ENCODE peak calls at places on chromosome 11, in seven cellular contexts. A, K, E, Z, Q, B and T are unnamed samples.

GRCh38 chr11:71543866-71544265 is 4.4 kb upstream of the KRTAP5-9 start:
- DNase-seq in A (no peak), K (no peak), E (no peak), Z (no peak), Q (no peak), B (no peak), T (no peak)

GRCh38 chr11:124834526-124835190 is 30.6 kb upstream of the ROBO3 start:
- DNase-seq in A (no peak), K (no peak), E (no peak), Z (no peak), Q (no peak), B (no peak), T (no peak)

GRCh38 chr11:130798280-130798679 is 118.0 kb downstream of the SNX19 start:
- DNase-seq in A (no peak), K (no peak), E (peak), Z (no peak), Q (no peak), B (no peak), T (peak)

GRCh38 chr11:128506999-128507591 is 80.3 kb downstream of the ETS1 start:
- DNase-seq in A (peak), K (no peak), E (peak), Z (peak), Q (no peak), B (peak), T (peak)

GRCh38 chr11:74749127-74749964 is 697 bp downstream of the RNF169 start:
- DNase-seq in A (no peak), K (peak), E (peak), Z (peak), Q (peak), B (peak), T (no peak)

GRCh38 chr11:33542921-33543320 is 157.7 kb downstream of the C11orf91 start:
- DNase-seq in A (peak), K (peak), E (peak), Z (peak), Q (peak), B (peak), T (peak)

GRCh38 chr11:114075891-114076441 is 16.5 kb downstream of the ZBTB16 start:
- DNase-seq in A (no peak), K (no peak), E (peak), Z (peak), Q (peak), B (peak), T (no peak)

GRCh38 chr11:72730243-72730642 is 22.0 kb downstream of the ARAP1 start:
- DNase-seq in A (no peak), K (no peak), E (no peak), Z (no peak), Q (no peak), B (no peak), T (no peak)

GRCh38 chr11:47550288-47551052 is 2.5 kb downstream of the CELF1 start:
- DNase-seq in A (no peak), K (no peak), E (peak), Z (no peak), Q (no peak), B (no peak), T (no peak)

GRCh38 chr11:16924826-16925494 is 89.3 kb downstream of the PLEKHA7 start:
- DNase-seq in A (no peak), K (no peak), E (peak), Z (peak), Q (peak), B (peak), T (no peak)

GRCh38 chr11:96134622-96135021 is 208.4 kb downstream of the MAML2 start:
- DNase-seq in A (no peak), K (no peak), E (peak), Z (no peak), Q (no peak), B (no peak), T (no peak)

GRCh38 chr11:117126223-117126965 is 17.7 kb upstream of the PAFAH1B2 start:
- DNase-seq in A (no peak), K (no peak), E (no peak), Z (no peak), Q (no peak), B (no peak), T (no peak)

GRCh38 chr11:72962084-72962483 is 147.9 kb downstream of the ATG16L2 start:
- DNase-seq in A (no peak), K (no peak), E (peak), Z (no peak), Q (no peak), B (no peak), T (no peak)

GRCh38 chr11:58788355-58789023 is 56.0 kb downstream of the GLYATL2 start:
- DNase-seq in A (no peak), K (no peak), E (peak), Z (peak), Q (peak), B (no peak), T (no peak)

GRCh38 chr11:96008161-96008560 is 84.3 kb upstream of the MTMR2 start:
- DNase-seq in A (no peak), K (no peak), E (peak), Z (no peak), Q (no peak), B (no peak), T (no peak)

GRCh38 chr11:68741536-68741935 is 9.8 kb downstream of the TESMIN start:
- DNase-seq in A (no peak), K (no peak), E (no peak), Z (no peak), Q (no peak), B (no peak), T (no peak)

GRCh38 chr11:68735125-68735524 is 16.2 kb downstream of the TESMIN start:
- DNase-seq in A (no peak), K (no peak), E (no peak), Z (no peak), Q (no peak), B (no peak), T (no peak)

DNA sequence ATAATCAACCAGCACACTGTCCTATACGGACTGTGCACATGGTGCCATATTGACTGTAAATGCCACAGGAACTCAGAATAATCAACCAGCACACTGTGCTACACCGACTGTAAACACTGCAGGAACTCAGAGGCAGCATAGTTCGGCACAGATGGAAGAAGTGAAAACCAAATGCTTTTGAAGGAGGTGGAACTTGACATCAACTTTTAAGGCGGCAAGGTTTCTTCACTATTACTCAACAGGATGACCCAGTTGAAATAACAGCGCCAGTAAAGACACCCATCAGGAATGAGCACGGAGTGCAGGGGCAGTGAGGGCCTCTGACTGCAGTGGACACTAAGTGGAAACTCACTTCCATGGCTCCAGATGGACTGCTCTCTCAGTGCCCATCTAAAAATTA is 15.7 kb downstream of the TESMIN start:
- DNase-seq in A (no peak), K (no peak), E (peak), Z (no peak), Q (no peak), B (no peak), T (no peak)
- H3K4me3 ChIP-seq in A (no peak), K (no peak), E (no peak), Z (no peak), Q (no peak), B (no peak), T (no peak)

DNA sequence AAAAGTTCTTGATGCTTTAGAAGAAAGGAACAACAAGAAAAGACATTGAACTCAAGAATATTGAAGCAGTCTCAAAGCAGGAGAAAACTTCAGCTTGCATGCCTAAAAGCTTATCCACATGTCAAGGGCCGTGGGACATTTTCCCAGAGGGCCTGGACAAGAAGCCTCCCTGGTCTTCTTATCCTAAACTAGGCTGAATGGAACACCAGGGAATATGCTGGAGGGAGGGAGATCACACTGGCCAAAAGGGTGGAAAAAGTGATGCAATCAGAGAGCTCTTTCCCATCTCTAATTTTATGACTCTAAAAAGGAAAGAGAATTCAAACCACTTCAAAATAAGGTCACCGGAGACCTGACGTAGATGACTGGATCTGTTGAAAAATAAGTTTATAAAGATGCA is 107.2 kb downstream of the MPPED2 start:
- DNase-seq in A (no peak), K (no peak), E (no peak), Z (no peak), Q (peak), B (peak), T (no peak)
- H3K4me3 ChIP-seq in A (no peak), K (no peak), E (no peak), Z (no peak), Q (no peak), B (peak), T (no peak)

DNA sequence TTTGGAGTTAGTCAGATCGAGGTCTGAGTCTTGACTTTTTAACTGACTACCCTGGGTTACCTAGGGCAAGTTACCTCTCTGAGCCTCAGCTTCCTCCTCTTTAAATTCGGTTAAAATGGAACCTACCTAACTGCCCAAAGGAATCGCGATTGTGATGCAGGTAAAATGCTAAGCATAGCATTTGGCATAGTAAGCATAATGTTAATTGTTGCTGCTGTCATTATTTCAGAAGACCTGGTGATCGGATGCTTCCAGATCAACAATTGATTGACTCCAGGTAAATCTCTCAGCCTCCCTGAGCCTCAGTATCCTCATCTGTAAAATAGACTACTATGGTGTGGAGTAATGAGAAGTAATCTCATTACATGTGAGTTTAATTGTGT is 550 bp upstream of the SLC43A1 start:
- DNase-seq in A (no peak), K (no peak), E (no peak), Z (no peak), Q (no peak), B (no peak), T (no peak)
- H3K4me3 ChIP-seq in A (peak), K (peak), E (peak), Z (no peak), Q (peak), B (peak), T (peak)

GRCh38 chr11:62542111-62542745 is 4.4 kb downstream of the AHNAK start:
- DNase-seq in A (no peak), K (no peak), E (no peak), Z (no peak), Q (no peak), B (no peak), T (no peak)
- H3K4me3 ChIP-seq in A (peak), K (peak), E (peak), Z (no peak), Q (no peak), B (peak), T (peak)

DNA sequence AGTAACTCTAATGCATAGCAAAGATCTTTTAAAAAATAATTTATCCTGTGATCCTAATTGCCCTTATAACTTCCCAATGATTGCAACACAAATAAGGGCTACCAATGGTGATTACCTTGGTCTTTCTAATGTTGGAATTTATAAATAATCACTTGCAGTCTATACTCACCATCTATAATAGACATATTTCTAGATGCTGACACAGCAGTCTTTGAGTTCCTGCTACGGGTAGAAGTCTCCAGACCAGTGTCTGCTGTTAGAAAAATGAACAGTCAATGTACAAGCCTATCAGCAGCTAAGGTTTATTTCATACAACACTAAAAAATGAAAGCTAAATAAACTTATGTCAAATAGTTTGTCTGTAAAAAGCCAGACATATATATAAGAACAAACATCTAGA is 44.4 kb upstream of the GPR83 start:
- DNase-seq in A (no peak), K (no peak), E (no peak), Z (no peak), Q (no peak), B (no peak), T (no peak)
- H3K4me3 ChIP-seq in A (no peak), K (no peak), E (no peak), Z (no peak), Q (no peak), B (no peak), T (no peak)

GRCh38 chr11:850777-851762 is 8.4 kb downstream of the TSPAN4 start:
- DNase-seq in A (no peak), K (no peak), E (no peak), Z (no peak), Q (no peak), B (no peak), T (no peak)
- H3K4me3 ChIP-seq in A (no peak), K (no peak), E (peak), Z (no peak), Q (peak), B (no peak), T (no peak)

GRCh38 chr11:115322553-115323203 is 181.5 kb downstream of the CADM1 start:
- DNase-seq in A (no peak), K (no peak), E (no peak), Z (no peak), Q (no peak), B (no peak), T (no peak)

GRCh38 chr11:115321602-115322289 is 182.5 kb downstream of the CADM1 start:
- DNase-seq in A (no peak), K (no peak), E (peak), Z (no peak), Q (no peak), B (no peak), T (no peak)

GRCh38 chr11:115325523-115325922 is 178.7 kb downstream of the CADM1 start:
- DNase-seq in A (no peak), K (no peak), E (no peak), Z (no peak), Q (no peak), B (no peak), T (no peak)

DNA sequence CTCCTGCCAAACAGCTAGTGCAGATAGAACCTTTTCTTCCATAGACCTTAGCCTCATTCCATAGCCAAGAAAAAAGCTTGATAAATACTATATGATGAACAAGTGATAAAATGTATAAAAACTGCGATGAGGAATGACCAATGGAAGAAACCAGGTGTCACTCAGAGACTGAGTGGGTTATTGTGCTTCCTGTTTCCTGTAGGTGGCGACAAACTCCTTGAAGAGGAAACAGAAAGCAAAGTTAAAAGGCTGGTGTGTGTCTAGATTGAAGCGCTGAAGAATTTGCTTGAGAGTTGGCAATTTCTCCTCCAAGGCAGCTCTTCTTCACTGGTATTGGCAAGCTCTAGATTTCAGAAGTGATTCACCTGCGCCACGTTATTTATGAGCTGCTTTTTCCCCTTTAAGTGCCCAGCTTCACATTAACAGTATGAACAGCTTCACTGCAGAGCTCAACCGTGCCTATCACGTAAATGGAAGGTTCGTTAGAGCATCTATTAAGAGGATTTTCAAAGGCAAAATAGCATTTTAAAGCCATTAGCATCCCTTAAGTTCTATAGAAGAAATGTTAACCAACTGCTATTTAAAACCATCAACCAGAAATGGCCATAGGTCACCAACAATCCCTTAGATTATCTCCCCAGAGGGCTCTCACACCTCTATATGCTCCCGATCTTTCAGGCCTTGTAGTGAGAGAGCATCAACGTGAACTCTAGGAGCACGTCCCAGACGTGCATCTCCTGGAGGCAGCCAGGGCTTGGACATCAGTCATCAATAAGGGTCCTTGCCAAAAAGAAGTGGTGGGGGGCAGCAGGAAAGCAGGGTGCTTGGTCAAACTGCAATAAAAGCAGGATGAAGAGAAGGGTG is 179.4 kb downstream of the CADM1 start:
- DNase-seq in A (no peak), K (no peak), E (peak), Z (peak), Q (peak), B (no peak), T (no peak)
- H3K4me3 ChIP-seq in A (no peak), K (no peak), E (no peak), Z (no peak), Q (no peak), B (peak), T (no peak)

DNA sequence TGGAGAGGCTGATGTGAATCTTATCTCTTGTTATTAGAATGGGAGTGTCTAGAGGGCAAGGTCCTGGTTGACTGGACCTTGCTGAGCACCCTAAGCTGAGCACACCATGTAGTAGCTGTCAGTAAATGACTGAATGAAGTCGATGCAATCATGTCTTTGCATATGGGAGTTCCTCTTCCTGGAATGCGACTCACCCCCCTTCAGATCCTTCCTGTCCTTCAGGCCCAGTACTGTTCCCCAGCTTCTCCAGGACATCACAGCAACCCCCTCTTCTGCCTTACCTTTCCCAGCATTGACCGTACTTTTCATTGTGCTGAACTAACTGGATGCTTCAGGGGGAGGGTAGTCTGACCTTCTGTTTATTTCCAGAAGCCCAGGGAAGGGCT is 5.7 kb downstream of the RHOG start:
- DNase-seq in A (no peak), K (no peak), E (peak), Z (no peak), Q (no peak), B (no peak), T (no peak)
- H3K4me3 ChIP-seq in A (no peak), K (peak), E (no peak), Z (no peak), Q (no peak), B (peak), T (no peak)